ENCODE peak calls at places on chromosome 22, in eight cellular contexts. One of them, this sample, is unnamed.
A peak's percentile ranks its signal among the peaks of the same experiment; 100 is the strongest.

GRCh38 chr22:23856721-23857605 is 712 bp upstream of the SLC2A11 start:
- DNase-seq in H7: peak; percentile 88
- DNase-seq in pancreas: peak; percentile 55
- DNase-seq in coronary artery: no peak
- DNase-seq in nephron progenitor cell: peak; percentile 61
- DNase-seq in stimulated activated CD4-positive, alpha-beta T cell treated with anti-CD3 and anti-CD28 coated beads, Interleukin-12 subunit alpha, Interleukin-12 subunit beta, amount 100 ng/mL, for 48 hours: no peak
- DNase-seq in cardiac muscle cell: peak; percentile 50
- DNase-seq in SK-N-DZ: peak; percentile 86
- DNase-seq in this sample: peak; percentile 94

GRCh38 chr22:24985824-24986214 is 33.3 kb downstream of the KIAA1671 start:
- DNase-seq in H7: peak; percentile 13
- DNase-seq in pancreas: no peak
- DNase-seq in coronary artery: peak; percentile 74
- DNase-seq in nephron progenitor cell: no peak
- DNase-seq in stimulated activated CD4-positive, alpha-beta T cell treated with anti-CD3 and anti-CD28 coated beads, Interleukin-12 subunit alpha, Interleukin-12 subunit beta, amount 100 ng/mL, for 48 hours: no peak
- DNase-seq in cardiac muscle cell: peak; percentile 96
- DNase-seq in SK-N-DZ: no peak
- DNase-seq in this sample: peak; percentile 90

GRCh38 chr22:38173156-38173906 is 8.3 kb downstream of the PLA2G6 start:
- DNase-seq in H7: no peak
- DNase-seq in pancreas: no peak
- DNase-seq in coronary artery: peak; percentile 70
- DNase-seq in nephron progenitor cell: no peak
- DNase-seq in stimulated activated CD4-positive, alpha-beta T cell treated with anti-CD3 and anti-CD28 coated beads, Interleukin-12 subunit alpha, Interleukin-12 subunit beta, amount 100 ng/mL, for 48 hours: no peak
- DNase-seq in cardiac muscle cell: no peak
- DNase-seq in SK-N-DZ: no peak
- DNase-seq in this sample: no peak

GRCh38 chr22:26592368-26593015 is 2.6 kb upstream of the TPST2 start:
- DNase-seq in H7: no peak
- DNase-seq in pancreas: no peak
- DNase-seq in coronary artery: no peak
- DNase-seq in nephron progenitor cell: no peak
- DNase-seq in stimulated activated CD4-positive, alpha-beta T cell treated with anti-CD3 and anti-CD28 coated beads, Interleukin-12 subunit alpha, Interleukin-12 subunit beta, amount 100 ng/mL, for 48 hours: peak; percentile 27
- DNase-seq in cardiac muscle cell: no peak
- DNase-seq in SK-N-DZ: no peak
- DNase-seq in this sample: no peak

GRCh38 chr22:24471570-24471969 is 23.6 kb upstream of the UPB1 start:
- DNase-seq in H7: no peak
- DNase-seq in pancreas: no peak
- DNase-seq in coronary artery: no peak
- DNase-seq in nephron progenitor cell: no peak
- DNase-seq in stimulated activated CD4-positive, alpha-beta T cell treated with anti-CD3 and anti-CD28 coated beads, Interleukin-12 subunit alpha, Interleukin-12 subunit beta, amount 100 ng/mL, for 48 hours: no peak
- DNase-seq in cardiac muscle cell: peak; percentile 95
- DNase-seq in SK-N-DZ: no peak
- DNase-seq in this sample: peak; percentile 73

GRCh38 chr22:35611891-35612576 is 5.1 kb downstream of the MB start:
- DNase-seq in H7: no peak
- DNase-seq in pancreas: no peak
- DNase-seq in coronary artery: no peak
- DNase-seq in nephron progenitor cell: no peak
- DNase-seq in stimulated activated CD4-positive, alpha-beta T cell treated with anti-CD3 and anti-CD28 coated beads, Interleukin-12 subunit alpha, Interleukin-12 subunit beta, amount 100 ng/mL, for 48 hours: no peak
- DNase-seq in cardiac muscle cell: no peak
- DNase-seq in SK-N-DZ: no peak
- DNase-seq in this sample: no peak

GRCh38 chr22:27437570-27437969 is 364.0 kb downstream of the MN1 start:
- DNase-seq in H7: no peak
- DNase-seq in pancreas: no peak
- DNase-seq in coronary artery: no peak
- DNase-seq in nephron progenitor cell: no peak
- DNase-seq in stimulated activated CD4-positive, alpha-beta T cell treated with anti-CD3 and anti-CD28 coated beads, Interleukin-12 subunit alpha, Interleukin-12 subunit beta, amount 100 ng/mL, for 48 hours: no peak
- DNase-seq in cardiac muscle cell: no peak
- DNase-seq in SK-N-DZ: no peak
- DNase-seq in this sample: no peak

GRCh38 chr22:47356433-47357011 is 594.1 kb downstream of the TBC1D22A start:
- DNase-seq in H7: no peak
- DNase-seq in pancreas: no peak
- DNase-seq in coronary artery: peak; percentile 50
- DNase-seq in nephron progenitor cell: no peak
- DNase-seq in stimulated activated CD4-positive, alpha-beta T cell treated with anti-CD3 and anti-CD28 coated beads, Interleukin-12 subunit alpha, Interleukin-12 subunit beta, amount 100 ng/mL, for 48 hours: no peak
- DNase-seq in cardiac muscle cell: no peak
- DNase-seq in SK-N-DZ: no peak
- DNase-seq in this sample: no peak

GRCh38 chr22:50183141-50183971 is 2.4 kb upstream of the TRABD start:
- DNase-seq in H7: no peak
- DNase-seq in pancreas: peak; percentile 34
- DNase-seq in coronary artery: no peak
- DNase-seq in nephron progenitor cell: no peak
- DNase-seq in stimulated activated CD4-positive, alpha-beta T cell treated with anti-CD3 and anti-CD28 coated beads, Interleukin-12 subunit alpha, Interleukin-12 subunit beta, amount 100 ng/mL, for 48 hours: no peak
- DNase-seq in cardiac muscle cell: no peak
- DNase-seq in SK-N-DZ: no peak
- DNase-seq in this sample: peak; percentile 89

GRCh38 chr22:36201630-36202312 is at the start of gene APOL4:
- DNase-seq in H7: no peak
- DNase-seq in pancreas: peak; percentile 68
- DNase-seq in coronary artery: no peak
- DNase-seq in nephron progenitor cell: no peak
- DNase-seq in stimulated activated CD4-positive, alpha-beta T cell treated with anti-CD3 and anti-CD28 coated beads, Interleukin-12 subunit alpha, Interleukin-12 subunit beta, amount 100 ng/mL, for 48 hours: no peak
- DNase-seq in cardiac muscle cell: peak; percentile 84
- DNase-seq in SK-N-DZ: no peak
- DNase-seq in this sample: peak; percentile 57

GRCh38 chr22:36816635-36817428 is at the start of gene PVALB:
- DNase-seq in H7: peak; percentile 90
- DNase-seq in pancreas: no peak
- DNase-seq in coronary artery: no peak
- DNase-seq in nephron progenitor cell: peak; percentile 66
- DNase-seq in stimulated activated CD4-positive, alpha-beta T cell treated with anti-CD3 and anti-CD28 coated beads, Interleukin-12 subunit alpha, Interleukin-12 subunit beta, amount 100 ng/mL, for 48 hours: no peak
- DNase-seq in cardiac muscle cell: peak; percentile 65
- DNase-seq in SK-N-DZ: no peak
- DNase-seq in this sample: peak; percentile 88

GRCh38 chr22:31943976-31944699 is at the start of gene YWHAH:
- DNase-seq in H7: peak; percentile 99
- DNase-seq in pancreas: peak; percentile 95
- DNase-seq in coronary artery: peak; percentile 94
- DNase-seq in nephron progenitor cell: peak; percentile 98
- DNase-seq in stimulated activated CD4-positive, alpha-beta T cell treated with anti-CD3 and anti-CD28 coated beads, Interleukin-12 subunit alpha, Interleukin-12 subunit beta, amount 100 ng/mL, for 48 hours: peak; percentile 91
- DNase-seq in cardiac muscle cell: peak; percentile 97
- DNase-seq in SK-N-DZ: peak; percentile 94
- DNase-seq in this sample: peak; percentile 99

GRCh38 chr22:49202226-49202625 is 625.4 kb downstream of the BRD1 start:
- DNase-seq in H7: peak; percentile 36
- DNase-seq in pancreas: no peak
- DNase-seq in coronary artery: peak; percentile 40
- DNase-seq in nephron progenitor cell: no peak
- DNase-seq in stimulated activated CD4-positive, alpha-beta T cell treated with anti-CD3 and anti-CD28 coated beads, Interleukin-12 subunit alpha, Interleukin-12 subunit beta, amount 100 ng/mL, for 48 hours: no peak
- DNase-seq in cardiac muscle cell: no peak
- DNase-seq in SK-N-DZ: no peak
- DNase-seq in this sample: no peak

GRCh38 chr22:37485714-37486223 is 415 bp downstream of the MFNG start:
- DNase-seq in H7: peak; percentile 79
- DNase-seq in pancreas: no peak
- DNase-seq in coronary artery: no peak
- DNase-seq in nephron progenitor cell: no peak
- DNase-seq in stimulated activated CD4-positive, alpha-beta T cell treated with anti-CD3 and anti-CD28 coated beads, Interleukin-12 subunit alpha, Interleukin-12 subunit beta, amount 100 ng/mL, for 48 hours: peak; percentile 22
- DNase-seq in cardiac muscle cell: no peak
- DNase-seq in SK-N-DZ: no peak
- DNase-seq in this sample: peak; percentile 62

GRCh38 chr22:48376428-48376827 is 1451.2 kb downstream of the BRD1 start:
- DNase-seq in H7: peak; percentile 76
- DNase-seq in pancreas: no peak
- DNase-seq in coronary artery: peak; percentile 16
- DNase-seq in nephron progenitor cell: no peak
- DNase-seq in stimulated activated CD4-positive, alpha-beta T cell treated with anti-CD3 and anti-CD28 coated beads, Interleukin-12 subunit alpha, Interleukin-12 subunit beta, amount 100 ng/mL, for 48 hours: no peak
- DNase-seq in cardiac muscle cell: no peak
- DNase-seq in SK-N-DZ: no peak
- DNase-seq in this sample: peak; percentile 22

GRCh38 chr22:29202231-29203192 is 3.2 kb upstream of the EMID1 start:
- DNase-seq in H7: peak; percentile 92
- DNase-seq in pancreas: no peak
- DNase-seq in coronary artery: no peak
- DNase-seq in nephron progenitor cell: no peak
- DNase-seq in stimulated activated CD4-positive, alpha-beta T cell treated with anti-CD3 and anti-CD28 coated beads, Interleukin-12 subunit alpha, Interleukin-12 subunit beta, amount 100 ng/mL, for 48 hours: peak; percentile 66
- DNase-seq in cardiac muscle cell: peak; percentile 90
- DNase-seq in SK-N-DZ: peak; percentile 44
- DNase-seq in this sample: peak; percentile 93

GRCh38 chr22:49657275-49657973 is 170.2 kb downstream of the BRD1 start:
- DNase-seq in H7: no peak
- DNase-seq in pancreas: peak; percentile 42
- DNase-seq in coronary artery: no peak
- DNase-seq in nephron progenitor cell: no peak
- DNase-seq in stimulated activated CD4-positive, alpha-beta T cell treated with anti-CD3 and anti-CD28 coated beads, Interleukin-12 subunit alpha, Interleukin-12 subunit beta, amount 100 ng/mL, for 48 hours: peak; percentile 60
- DNase-seq in cardiac muscle cell: no peak
- DNase-seq in SK-N-DZ: no peak
- DNase-seq in this sample: peak; percentile 54

GRCh38 chr22:35442471-35442870 is 42.5 kb downstream of the MCM5 start:
- DNase-seq in H7: no peak
- DNase-seq in pancreas: no peak
- DNase-seq in coronary artery: no peak
- DNase-seq in nephron progenitor cell: no peak
- DNase-seq in stimulated activated CD4-positive, alpha-beta T cell treated with anti-CD3 and anti-CD28 coated beads, Interleukin-12 subunit alpha, Interleukin-12 subunit beta, amount 100 ng/mL, for 48 hours: no peak
- DNase-seq in cardiac muscle cell: no peak
- DNase-seq in SK-N-DZ: no peak
- DNase-seq in this sample: peak; percentile 14

GRCh38 chr22:20663941-20664593 is 109.8 kb upstream of the SERPIND1 start:
- DNase-seq in H7: no peak
- DNase-seq in pancreas: no peak
- DNase-seq in coronary artery: peak; percentile 41
- DNase-seq in nephron progenitor cell: no peak
- DNase-seq in stimulated activated CD4-positive, alpha-beta T cell treated with anti-CD3 and anti-CD28 coated beads, Interleukin-12 subunit alpha, Interleukin-12 subunit beta, amount 100 ng/mL, for 48 hours: no peak
- DNase-seq in cardiac muscle cell: no peak
- DNase-seq in SK-N-DZ: no peak
- DNase-seq in this sample: peak; percentile 14

GRCh38 chr22:30397656-30398635 is 1.1 kb downstream of the SEC14L2 start:
- DNase-seq in H7: peak; percentile 58
- DNase-seq in pancreas: no peak
- DNase-seq in coronary artery: no peak
- DNase-seq in nephron progenitor cell: no peak
- DNase-seq in stimulated activated CD4-positive, alpha-beta T cell treated with anti-CD3 and anti-CD28 coated beads, Interleukin-12 subunit alpha, Interleukin-12 subunit beta, amount 100 ng/mL, for 48 hours: no peak
- DNase-seq in cardiac muscle cell: no peak
- DNase-seq in SK-N-DZ: no peak
- DNase-seq in this sample: peak; percentile 80

GRCh38 chr22:45155050-45155840 is 8.5 kb upstream of the NUP50 start:
- DNase-seq in H7: no peak
- DNase-seq in pancreas: no peak
- DNase-seq in coronary artery: no peak
- DNase-seq in nephron progenitor cell: no peak
- DNase-seq in stimulated activated CD4-positive, alpha-beta T cell treated with anti-CD3 and anti-CD28 coated beads, Interleukin-12 subunit alpha, Interleukin-12 subunit beta, amount 100 ng/mL, for 48 hours: no peak
- DNase-seq in cardiac muscle cell: peak; percentile 59
- DNase-seq in SK-N-DZ: no peak
- DNase-seq in this sample: no peak

GRCh38 chr22:25148149-25148691 is 51.4 kb upstream of the CRYBB3 start:
- DNase-seq in H7: peak; percentile 60
- DNase-seq in pancreas: no peak
- DNase-seq in coronary artery: no peak
- DNase-seq in nephron progenitor cell: peak; percentile 13
- DNase-seq in stimulated activated CD4-positive, alpha-beta T cell treated with anti-CD3 and anti-CD28 coated beads, Interleukin-12 subunit alpha, Interleukin-12 subunit beta, amount 100 ng/mL, for 48 hours: no peak
- DNase-seq in cardiac muscle cell: peak; percentile 7
- DNase-seq in SK-N-DZ: no peak
- DNase-seq in this sample: no peak

GRCh38 chr22:36277482-36278291 is 24.8 kb downstream of the APOL1 start:
- DNase-seq in H7: peak; percentile 91
- DNase-seq in pancreas: no peak
- DNase-seq in coronary artery: no peak
- DNase-seq in nephron progenitor cell: peak; percentile 61
- DNase-seq in stimulated activated CD4-positive, alpha-beta T cell treated with anti-CD3 and anti-CD28 coated beads, Interleukin-12 subunit alpha, Interleukin-12 subunit beta, amount 100 ng/mL, for 48 hours: peak; percentile 62
- DNase-seq in cardiac muscle cell: peak; percentile 73
- DNase-seq in SK-N-DZ: peak; percentile 45
- DNase-seq in this sample: peak; percentile 82

GRCh38 chr22:19431641-19432091 is at the start of gene HIRA:
- DNase-seq in H7: peak; percentile 94
- DNase-seq in pancreas: peak; percentile 71
- DNase-seq in coronary artery: peak; percentile 85
- DNase-seq in nephron progenitor cell: peak; percentile 90
- DNase-seq in stimulated activated CD4-positive, alpha-beta T cell treated with anti-CD3 and anti-CD28 coated beads, Interleukin-12 subunit alpha, Interleukin-12 subunit beta, amount 100 ng/mL, for 48 hours: peak; percentile 82
- DNase-seq in cardiac muscle cell: peak; percentile 84
- DNase-seq in SK-N-DZ: peak; percentile 77
- DNase-seq in this sample: peak; percentile 94

GRCh38 chr22:45216133-45217003 is 24.3 kb downstream of the KIAA0930 start:
- DNase-seq in H7: peak; percentile 74
- DNase-seq in pancreas: no peak
- DNase-seq in coronary artery: no peak
- DNase-seq in nephron progenitor cell: peak; percentile 50
- DNase-seq in stimulated activated CD4-positive, alpha-beta T cell treated with anti-CD3 and anti-CD28 coated beads, Interleukin-12 subunit alpha, Interleukin-12 subunit beta, amount 100 ng/mL, for 48 hours: no peak
- DNase-seq in cardiac muscle cell: peak; percentile 55
- DNase-seq in SK-N-DZ: peak; percentile 67
- DNase-seq in this sample: peak; percentile 85

GRCh38 chr22:43203471-43203981 is 16.6 kb upstream of the TTLL12 start:
- DNase-seq in H7: peak; percentile 94
- DNase-seq in pancreas: no peak
- DNase-seq in coronary artery: no peak
- DNase-seq in nephron progenitor cell: peak; percentile 59
- DNase-seq in stimulated activated CD4-positive, alpha-beta T cell treated with anti-CD3 and anti-CD28 coated beads, Interleukin-12 subunit alpha, Interleukin-12 subunit beta, amount 100 ng/mL, for 48 hours: no peak
- DNase-seq in cardiac muscle cell: peak; percentile 46
- DNase-seq in SK-N-DZ: no peak
- DNase-seq in this sample: no peak

GRCh38 chr22:30325724-30326703 is 727 bp downstream of the TBC1D10A start:
- DNase-seq in H7: peak; percentile 89
- DNase-seq in pancreas: no peak
- DNase-seq in coronary artery: peak; percentile 78
- DNase-seq in nephron progenitor cell: peak; percentile 14
- DNase-seq in stimulated activated CD4-positive, alpha-beta T cell treated with anti-CD3 and anti-CD28 coated beads, Interleukin-12 subunit alpha, Interleukin-12 subunit beta, amount 100 ng/mL, for 48 hours: no peak
- DNase-seq in cardiac muscle cell: no peak
- DNase-seq in SK-N-DZ: no peak
- DNase-seq in this sample: peak; percentile 79

GRCh38 chr22:23370251-23370650 is 189.9 kb downstream of the BCR start:
- DNase-seq in H7: no peak
- DNase-seq in pancreas: no peak
- DNase-seq in coronary artery: no peak
- DNase-seq in nephron progenitor cell: no peak
- DNase-seq in stimulated activated CD4-positive, alpha-beta T cell treated with anti-CD3 and anti-CD28 coated beads, Interleukin-12 subunit alpha, Interleukin-12 subunit beta, amount 100 ng/mL, for 48 hours: no peak
- DNase-seq in cardiac muscle cell: no peak
- DNase-seq in SK-N-DZ: no peak
- DNase-seq in this sample: no peak

GRCh38 chr22:19622061-19622441 is 92.3 kb upstream of the SEPTIN5 start:
- DNase-seq in H7: no peak
- DNase-seq in pancreas: no peak
- DNase-seq in coronary artery: no peak
- DNase-seq in nephron progenitor cell: no peak
- DNase-seq in stimulated activated CD4-positive, alpha-beta T cell treated with anti-CD3 and anti-CD28 coated beads, Interleukin-12 subunit alpha, Interleukin-12 subunit beta, amount 100 ng/mL, for 48 hours: no peak
- DNase-seq in cardiac muscle cell: no peak
- DNase-seq in SK-N-DZ: no peak
- DNase-seq in this sample: peak; percentile 76

GRCh38 chr22:40006641-40007040 is 11.9 kb downstream of the FAM83F start:
- DNase-seq in H7: no peak
- DNase-seq in pancreas: no peak
- DNase-seq in coronary artery: no peak
- DNase-seq in nephron progenitor cell: no peak
- DNase-seq in stimulated activated CD4-positive, alpha-beta T cell treated with anti-CD3 and anti-CD28 coated beads, Interleukin-12 subunit alpha, Interleukin-12 subunit beta, amount 100 ng/mL, for 48 hours: no peak
- DNase-seq in cardiac muscle cell: no peak
- DNase-seq in SK-N-DZ: peak; percentile 44
- DNase-seq in this sample: peak; percentile 58

GRCh38 chr22:30308096-30308495 is 18.6 kb downstream of the TBC1D10A start:
- DNase-seq in H7: no peak
- DNase-seq in pancreas: no peak
- DNase-seq in coronary artery: no peak
- DNase-seq in nephron progenitor cell: no peak
- DNase-seq in stimulated activated CD4-positive, alpha-beta T cell treated with anti-CD3 and anti-CD28 coated beads, Interleukin-12 subunit alpha, Interleukin-12 subunit beta, amount 100 ng/mL, for 48 hours: no peak
- DNase-seq in cardiac muscle cell: no peak
- DNase-seq in SK-N-DZ: no peak
- DNase-seq in this sample: no peak

GRCh38 chr22:50317178-50317577 is 9.6 kb downstream of the DENND6B start:
- DNase-seq in H7: peak; percentile 63
- DNase-seq in pancreas: no peak
- DNase-seq in coronary artery: no peak
- DNase-seq in nephron progenitor cell: no peak
- DNase-seq in stimulated activated CD4-positive, alpha-beta T cell treated with anti-CD3 and anti-CD28 coated beads, Interleukin-12 subunit alpha, Interleukin-12 subunit beta, amount 100 ng/mL, for 48 hours: no peak
- DNase-seq in cardiac muscle cell: no peak
- DNase-seq in SK-N-DZ: no peak
- DNase-seq in this sample: peak; percentile 72